ENCODE peak calls at places on chromosomes 2 and 18, in six cellular contexts. One of them, this sample, is unnamed.

GRCh38 chr2:71667256-71668182 is 214.2 kb downstream of the DYSF start:
- DNase-seq in endothelial cell of umbilical vein: no peak
- DNase-seq in prostate gland: no peak
- DNase-seq in GM12878: no peak
- DNase-seq in suprapubic skin: peak
- DNase-seq in transverse colon: no peak
- DNase-seq in this sample: no peak

GRCh38 chr18:76256897-76257500 is 238.0 kb downstream of the ZNF516 start:
- DNase-seq in endothelial cell of umbilical vein: no peak
- DNase-seq in prostate gland: no peak
- DNase-seq in GM12878: no peak
- DNase-seq in suprapubic skin: no peak
- DNase-seq in transverse colon: no peak
- DNase-seq in this sample: no peak

GRCh38 chr2:102592601-102593000 is 26.8 kb upstream of the SLC9A2 start:
- DNase-seq in endothelial cell of umbilical vein: peak
- DNase-seq in prostate gland: peak
- DNase-seq in GM12878: no peak
- DNase-seq in suprapubic skin: no peak
- DNase-seq in transverse colon: peak
- DNase-seq in this sample: peak

GRCh38 chr18:69774831-69775230 is 172.8 kb downstream of the CD226 start:
- DNase-seq in endothelial cell of umbilical vein: no peak
- DNase-seq in prostate gland: no peak
- DNase-seq in GM12878: no peak
- DNase-seq in suprapubic skin: no peak
- DNase-seq in transverse colon: no peak
- DNase-seq in this sample: no peak

GRCh38 chr2:54945401-54946219 is 104.6 kb downstream of the RTN4 start:
- DNase-seq in endothelial cell of umbilical vein: no peak
- DNase-seq in prostate gland: peak
- DNase-seq in GM12878: peak
- DNase-seq in suprapubic skin: peak
- DNase-seq in transverse colon: no peak
- DNase-seq in this sample: peak

GRCh38 chr2:232490221-232491138 is 2.8 kb upstream of the ECEL1 start:
- DNase-seq in endothelial cell of umbilical vein: no peak
- DNase-seq in prostate gland: no peak
- DNase-seq in GM12878: no peak
- DNase-seq in suprapubic skin: peak
- DNase-seq in transverse colon: no peak
- DNase-seq in this sample: no peak

GRCh38 chr2:165558832-165559231 is 89.3 kb downstream of the CSRNP3 start:
- DNase-seq in endothelial cell of umbilical vein: no peak
- DNase-seq in prostate gland: no peak
- DNase-seq in GM12878: no peak
- DNase-seq in suprapubic skin: no peak
- DNase-seq in transverse colon: no peak
- DNase-seq in this sample: no peak

GRCh38 chr2:112682101-112682500 is 36.4 kb downstream of the SLC20A1 start:
- DNase-seq in endothelial cell of umbilical vein: no peak
- DNase-seq in prostate gland: no peak
- DNase-seq in GM12878: no peak
- DNase-seq in suprapubic skin: no peak
- DNase-seq in transverse colon: no peak
- DNase-seq in this sample: no peak

GRCh38 chr2:27961997-27962396 is 71.5 kb downstream of the BABAM2 start:
- DNase-seq in endothelial cell of umbilical vein: no peak
- DNase-seq in prostate gland: no peak
- DNase-seq in GM12878: no peak
- DNase-seq in suprapubic skin: no peak
- DNase-seq in transverse colon: no peak
- DNase-seq in this sample: no peak
- TF ChIP-seq POLR2AphosphoS5 in endothelial cell of umbilical vein: no peak
- TF ChIP-seq POLR2AphosphoS5 in prostate gland: no peak
- TF ChIP-seq POLR2AphosphoS5 in GM12878: no peak
- TF ChIP-seq POLR2AphosphoS5 in suprapubic skin: no peak
- TF ChIP-seq POLR2AphosphoS5 in transverse colon: no peak
- TF ChIP-seq POLR2AphosphoS5 in this sample: no peak

DNA sequence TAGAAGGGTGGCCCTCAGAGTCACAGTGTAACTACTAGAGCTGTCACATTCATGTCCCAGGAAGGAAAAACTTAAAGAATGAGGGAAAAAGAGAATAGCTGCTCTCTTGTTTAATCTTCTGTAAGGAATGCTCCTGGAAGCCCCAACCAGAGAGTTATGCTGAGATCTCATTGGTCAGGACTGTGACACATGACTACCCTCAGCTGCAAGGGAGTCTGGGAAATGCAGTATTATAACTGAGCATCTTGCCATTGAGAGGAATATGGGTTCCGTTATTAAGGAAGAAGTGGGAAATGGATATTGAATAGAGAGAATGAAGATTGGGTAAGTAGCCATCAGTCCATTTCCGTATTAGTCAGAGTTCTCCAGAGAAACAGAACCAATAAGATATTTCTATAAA is 165.9 kb downstream of the ALPK2 start:
- DNase-seq in endothelial cell of umbilical vein: no peak
- DNase-seq in prostate gland: no peak
- DNase-seq in GM12878: no peak
- DNase-seq in suprapubic skin: no peak
- DNase-seq in transverse colon: no peak
- DNase-seq in this sample: no peak
- TF ChIP-seq POLR2AphosphoS5 in endothelial cell of umbilical vein: no peak
- TF ChIP-seq POLR2AphosphoS5 in prostate gland: no peak
- TF ChIP-seq POLR2AphosphoS5 in GM12878: no peak
- TF ChIP-seq POLR2AphosphoS5 in suprapubic skin: no peak
- TF ChIP-seq POLR2AphosphoS5 in transverse colon: no peak
- TF ChIP-seq POLR2AphosphoS5 in this sample: no peak

DNA sequence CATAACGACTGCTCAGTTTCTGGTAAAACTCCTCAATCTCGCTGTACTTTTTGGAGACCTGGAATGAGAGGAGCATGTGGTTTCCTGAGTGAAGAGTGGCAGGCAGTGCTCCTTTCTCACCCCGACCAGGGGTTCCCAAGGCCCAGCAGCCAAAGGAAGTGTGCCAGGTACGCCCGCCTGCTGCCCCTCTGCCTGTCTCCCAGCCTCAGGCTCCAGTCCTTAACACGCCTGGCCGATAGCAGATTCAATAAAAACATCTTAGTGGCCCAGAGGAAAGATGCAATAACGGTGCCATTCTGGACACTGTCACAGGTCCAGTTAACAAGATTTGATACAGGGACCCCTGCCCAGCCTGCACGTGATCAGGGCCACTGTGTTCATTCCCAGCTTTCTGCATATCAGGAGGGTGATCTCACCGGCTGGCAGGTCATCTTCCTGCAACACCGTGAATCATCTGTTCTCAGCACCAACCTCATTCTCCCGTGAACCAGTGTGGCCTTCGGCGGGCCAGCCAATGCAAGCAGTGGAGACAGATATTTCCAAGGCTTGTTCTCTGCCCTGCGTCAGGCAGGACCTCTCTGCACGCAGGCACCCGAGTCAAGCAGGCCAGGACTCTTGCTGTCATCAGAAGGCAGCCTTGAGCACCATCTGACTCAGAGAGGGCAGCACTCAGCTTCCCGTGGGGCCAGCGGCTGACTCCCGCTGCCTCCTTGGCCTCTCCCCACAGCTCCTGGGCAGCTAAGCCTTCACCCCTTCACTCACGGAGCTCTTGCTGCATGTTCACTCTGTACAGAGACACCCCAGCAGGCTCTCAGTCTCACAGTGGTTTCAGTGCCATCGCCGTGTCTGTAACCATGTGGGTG is 9.5 kb downstream of the HS1BP3 start:
- DNase-seq in endothelial cell of umbilical vein: peak
- DNase-seq in prostate gland: no peak
- DNase-seq in GM12878: no peak
- DNase-seq in suprapubic skin: no peak
- DNase-seq in transverse colon: peak
- DNase-seq in this sample: no peak
- TF ChIP-seq POLR2AphosphoS5 in endothelial cell of umbilical vein: no peak
- TF ChIP-seq POLR2AphosphoS5 in prostate gland: peak
- TF ChIP-seq POLR2AphosphoS5 in GM12878: no peak
- TF ChIP-seq POLR2AphosphoS5 in suprapubic skin: peak
- TF ChIP-seq POLR2AphosphoS5 in transverse colon: peak
- TF ChIP-seq POLR2AphosphoS5 in this sample: peak

DNA sequence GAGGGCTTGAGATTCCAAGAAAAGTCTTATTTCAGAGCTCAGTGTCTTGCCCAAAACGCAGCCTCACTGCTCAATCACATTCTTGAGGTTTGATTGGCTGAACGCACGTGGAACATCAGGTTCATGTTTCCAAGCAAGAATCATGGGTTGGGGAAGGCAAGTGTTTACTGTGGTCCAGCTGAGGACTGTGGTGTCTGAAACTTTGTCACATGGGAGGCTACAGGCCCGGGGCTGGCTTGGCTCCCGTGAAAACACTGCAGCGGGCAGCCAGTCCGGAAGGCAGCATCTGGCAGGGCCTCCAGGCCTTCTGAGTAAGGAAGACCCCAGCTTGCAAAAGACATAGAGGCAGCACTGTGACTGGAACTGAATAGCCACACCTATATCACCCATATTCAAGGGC is 84.7 kb downstream of the POLR1A start:
- DNase-seq in endothelial cell of umbilical vein: peak
- DNase-seq in prostate gland: no peak
- DNase-seq in GM12878: no peak
- DNase-seq in suprapubic skin: peak
- DNase-seq in transverse colon: no peak
- DNase-seq in this sample: no peak
- TF ChIP-seq POLR2AphosphoS5 in endothelial cell of umbilical vein: peak
- TF ChIP-seq POLR2AphosphoS5 in prostate gland: peak
- TF ChIP-seq POLR2AphosphoS5 in GM12878: no peak
- TF ChIP-seq POLR2AphosphoS5 in suprapubic skin: no peak
- TF ChIP-seq POLR2AphosphoS5 in transverse colon: no peak
- TF ChIP-seq POLR2AphosphoS5 in this sample: peak

This sample was measured in stomach.